ENCODE peak calls at places on chromosomes 16 and 17, in six cellular contexts. B is IMR-90, Q is SK-N-MC, W is neuronal stem cell, G is GM23248, M is mesendoderm. K is an unnamed sample.

GRCh38 chr16:11312718-11313492 is 31.8 kb upstream of the PRM1 start:
- DNase-seq in B (peak), Q (peak), W (no peak), G (peak), M (peak), K (no peak)

GRCh38 chr16:445566-445965 is 20.1 kb downstream of the RAB11FIP3 start:
- DNase-seq in B (no peak), Q (no peak), W (no peak), G (no peak), M (no peak), K (no peak)

GRCh38 chr17:51857052-51857593 is 301.4 kb downstream of the CA10 start:
- DNase-seq in B (no peak), Q (no peak), W (no peak), G (no peak), M (peak), K (no peak)

GRCh38 chr16:59021751-59022150 is 287.6 kb upstream of the GOT2 start:
- DNase-seq in B (peak), Q (no peak), W (no peak), G (no peak), M (no peak), K (no peak)

GRCh38 chr17:57557793-57558681 is 187.1 kb downstream of the CCDC182 start:
- DNase-seq in B (peak), Q (no peak), W (no peak), G (peak), M (peak), K (no peak)

GRCh38 chr16:69861276-69862030 is 89.7 kb upstream of the CLEC18A start:
- DNase-seq in B (peak), Q (no peak), W (no peak), G (peak), M (no peak), K (no peak)

GRCh38 chr17:80005360-80006338 is 30.0 kb downstream of the TBC1D16 start:
- DNase-seq in B (peak), Q (no peak), W (peak), G (peak), M (peak), K (peak)

GRCh38 chr16:54437921-54438320 is 151.3 kb upstream of the IRX3 start:
- DNase-seq in B (no peak), Q (no peak), W (no peak), G (no peak), M (no peak), K (peak)

GRCh38 chr17:12665263-12666210 is at the start of gene MYOCD:
- DNase-seq in B (peak), Q (no peak), W (peak), G (peak), M (peak), K (no peak)

GRCh38 chr16:48118841-48119240 is 37.0 kb downstream of the ABCC12 start:
- DNase-seq in B (no peak), Q (no peak), W (no peak), G (no peak), M (no peak), K (no peak)

GRCh38 chr17:49906511-49907136 is 58.8 kb upstream of the TAC4 start:
- DNase-seq in B (no peak), Q (no peak), W (no peak), G (no peak), M (no peak), K (no peak)

GRCh38 chr16:84239910-84240309 is at the start of gene KCNG4:
- DNase-seq in B (no peak), Q (no peak), W (no peak), G (no peak), M (no peak), K (no peak)

GRCh38 chr17:28473542-28473941 is at the start of gene SLC13A2:
- DNase-seq in B (no peak), Q (no peak), W (no peak), G (no peak), M (no peak), K (no peak)

GRCh38 chr16:81567987-81568748 is 123.6 kb downstream of the CMIP start:
- DNase-seq in B (peak), Q (no peak), W (no peak), G (peak), M (no peak), K (no peak)

GRCh38 chr16:22366889-22367288 is 7.5 kb downstream of the CDR2 start:
- DNase-seq in B (no peak), Q (no peak), W (no peak), G (no peak), M (no peak), K (no peak)

GRCh38 chr16:53518550-53519416 is 15.8 kb upstream of the AKTIP start:
- DNase-seq in B (peak), Q (peak), W (no peak), G (peak), M (no peak), K (no peak)

GRCh38 chr16:1941162-1941923 is 1.7 kb downstream of the MSRB1 start:
- DNase-seq in B (no peak), Q (no peak), W (no peak), G (no peak), M (peak), K (no peak)

GRCh38 chr17:27422601-27423000 is 33.6 kb upstream of the KSR1 start:
- DNase-seq in B (no peak), Q (no peak), W (no peak), G (no peak), M (no peak), K (no peak)

GRCh38 chr17:43719578-43719977 is 39.0 kb downstream of the SOST start:
- DNase-seq in B (no peak), Q (no peak), W (no peak), G (no peak), M (no peak), K (peak)
- H3K9ac ChIP-seq in B (no peak), Q (no peak), W (no peak), G (no peak), M (no peak), K (no peak)

GRCh38 chr17:81867952-81868673 is 3.0 kb downstream of the ARHGDIA start:
- DNase-seq in B (no peak), Q (no peak), W (no peak), G (peak), M (no peak), K (no peak)
- H3K27ac ChIP-seq in B (peak), Q (peak), W (peak), G (peak), M (peak), K (peak)

GRCh38 chr17:66775881-66776400 is 59.0 kb upstream of the CACNG5 start:
- DNase-seq in B (no peak), Q (no peak), W (no peak), G (no peak), M (peak), K (peak)
- H3K9ac ChIP-seq in B (no peak), Q (no peak), W (peak), G (no peak), M (no peak), K (peak)

GRCh38 chr16:67396159-67396774 is 3.0 kb upstream of the TPPP3 start:
- DNase-seq in B (peak), Q (no peak), W (peak), G (peak), M (peak), K (peak)
- H3K27ac ChIP-seq in B (no peak), Q (no peak), W (peak), G (no peak), M (no peak), K (no peak)

GRCh38 chr17:64255764-64256163 is 7.3 kb downstream of the TEX2 start:
- DNase-seq in B (no peak), Q (no peak), W (no peak), G (no peak), M (no peak), K (no peak)

GRCh38 chr17:64259436-64259835 is 3.6 kb downstream of the TEX2 start:
- DNase-seq in B (no peak), Q (no peak), W (no peak), G (no peak), M (no peak), K (no peak)

GRCh38 chr17:64259922-64260321 is 3.1 kb downstream of the TEX2 start:
- DNase-seq in B (peak), Q (no peak), W (no peak), G (peak), M (no peak), K (no peak)

GRCh38 chr17:64254755-64255154 is 8.3 kb downstream of the TEX2 start:
- DNase-seq in B (no peak), Q (no peak), W (no peak), G (no peak), M (no peak), K (no peak)

GRCh38 chr17:64256913-64257807 is 5.9 kb downstream of the TEX2 start:
- DNase-seq in B (peak), Q (no peak), W (no peak), G (peak), M (no peak), K (no peak)
- H3K9ac ChIP-seq in B (no peak), Q (no peak), W (no peak), G (peak), M (no peak), K (no peak)

GRCh38 chr17:82751171-82751570 is 694 bp upstream of the TBCD start:
- DNase-seq in B (no peak), Q (no peak), W (no peak), G (no peak), M (peak), K (no peak)
- H3K27ac ChIP-seq in B (peak), Q (peak), W (no peak), G (no peak), M (no peak), K (no peak)

GRCh38 chr17:63406689-63407330 is 39.3 kb downstream of the CYB561 start:
- DNase-seq in B (peak), Q (peak), W (peak), G (peak), M (peak), K (peak)
- H3K9ac ChIP-seq in B (no peak), Q (no peak), W (no peak), G (peak), M (no peak), K (no peak)

GRCh38 chr17:38418693-38419507 is 9.4 kb upstream of the ARHGAP23 start:
- DNase-seq in B (no peak), Q (no peak), W (no peak), G (peak), M (no peak), K (no peak)

GRCh38 chr17:38418069-38418692 is 10.1 kb upstream of the ARHGAP23 start:
- DNase-seq in B (no peak), Q (no peak), W (no peak), G (no peak), M (no peak), K (no peak)

GRCh38 chr17:38416840-38417209 is 11.4 kb upstream of the ARHGAP23 start:
- DNase-seq in B (no peak), Q (no peak), W (no peak), G (no peak), M (no peak), K (no peak)

GRCh38 chr17:38417210-38417951 is 10.9 kb upstream of the ARHGAP23 start:
- DNase-seq in B (no peak), Q (no peak), W (no peak), G (no peak), M (peak), K (no peak)

GRCh38 chr17:38415250-38416194 is 12.7 kb upstream of the ARHGAP23 start:
- DNase-seq in B (peak), Q (no peak), W (no peak), G (peak), M (peak), K (peak)
- H3K27ac ChIP-seq in B (no peak), Q (peak), W (peak), G (peak), M (peak), K (peak)

GRCh38 chr17:3910420-3911270 is 5.6 kb downstream of the P2RX1 start:
- DNase-seq in B (no peak), Q (no peak), W (no peak), G (no peak), M (no peak), K (no peak)
- H3K9ac ChIP-seq in B (no peak), Q (no peak), W (no peak), G (no peak), M (no peak), K (peak)